ENCODE peak calls at places on chromosomes 1 and 21, in four cellular contexts. S is WERI-Rb-1, N is left ventricle myocardium inferior, O is IMR-90. A is an unnamed sample.

GRCh38 chr1:228989992-228990827 is 254.9 kb downstream of the RHOU start:
- DNase-seq in S (no peak), N (peak), O (no peak), A (no peak)

GRCh38 chr1:210001751-210002150 is 63.7 kb downstream of the SYT14 start:
- DNase-seq in S (no peak), N (no peak), O (no peak), A (no peak)

GRCh38 chr1:15848143-15848928 is 829 bp downstream of the SPEN start:
- DNase-seq in S (no peak), N (peak), O (peak), A (peak)

GRCh38 chr1:229885568-229886495 is 181.2 kb upstream of the GALNT2 start:
- DNase-seq in S (no peak), N (no peak), O (no peak), A (no peak)

GRCh38 chr1:169161512-169162194 is 55.2 kb downstream of the ATP1B1 start:
- DNase-seq in S (no peak), N (no peak), O (no peak), A (no peak)

GRCh38 chr1:152983234-152983633 is 647 bp upstream of the SPRR1A start:
- DNase-seq in S (peak), N (no peak), O (no peak), A (no peak)

GRCh38 chr21:45631540-45631939 is 12.0 kb upstream of the PCBP3 start:
- DNase-seq in S (no peak), N (no peak), O (no peak), A (no peak)

GRCh38 chr1:247845693-247846017 is 4.0 kb upstream of the OR11L1 start:
- DNase-seq in S (no peak), N (no peak), O (no peak), A (no peak)

GRCh38 chr1:218421531-218421930 is 76.4 kb downstream of the TGFB2 start:
- DNase-seq in S (no peak), N (no peak), O (no peak), A (no peak)

GRCh38 chr1:187977298-187977697 is 1148.5 kb downstream of the PLA2G4A start:
- DNase-seq in S (no peak), N (no peak), O (no peak), A (no peak)

GRCh38 chr1:197269053-197269452 is 1.0 kb downstream of the CRB1 start:
- DNase-seq in S (peak), N (no peak), O (no peak), A (no peak)

GRCh38 chr21:37758997-37759396 is 157.3 kb downstream of the KCNJ6 start:
- DNase-seq in S (peak), N (no peak), O (peak), A (peak)

GRCh38 chr1:200925821-200926220 is 31.1 kb downstream of the INAVA start:
- DNase-seq in S (no peak), N (no peak), O (peak), A (no peak)

GRCh38 chr1:64155285-64155684 is 48.1 kb upstream of the UBE2U start:
- DNase-seq in S (no peak), N (no peak), O (no peak), A (no peak)

GRCh38 chr1:60132985-60133673 is 59.6 kb upstream of the C1orf87 start:
- DNase-seq in S (no peak), N (no peak), O (peak), A (no peak)

GRCh38 chr1:85289207-85289847 is 12.9 kb upstream of the BCL10 start:
- DNase-seq in S (no peak), N (no peak), O (peak), A (no peak)

GRCh38 chr1:97603776-97604175 is 317.1 kb downstream of the DPYD start:
- DNase-seq in S (no peak), N (no peak), O (peak), A (no peak)

GRCh38 chr1:202069670-202070069 is 53.0 kb upstream of the GPR37L1 start:
- DNase-seq in S (peak), N (no peak), O (no peak), A (no peak)

GRCh38 chr1:203644661-203645510 is 18.3 kb downstream of the ATP2B4 start:
- DNase-seq in S (no peak), N (no peak), O (peak), A (no peak)

GRCh38 chr1:178818416-178818815 is 52.5 kb downstream of the ANGPTL1 start:
- DNase-seq in S (no peak), N (no peak), O (peak), A (no peak)

GRCh38 chr1:164780863-164781262 is 221.9 kb downstream of the PBX1 start:
- DNase-seq in S (no peak), N (peak), O (peak), A (no peak)

GRCh38 chr1:39933956-39934941 is 20.7 kb upstream of the MFSD2A start:
- DNase-seq in S (no peak), N (peak), O (peak), A (no peak)

GRCh38 chr21:29334717-29335428 is 36.2 kb downstream of the BACH1 start:
- DNase-seq in S (no peak), N (no peak), O (peak), A (no peak)

GRCh38 chr1:192140382-192140781 is 17.9 kb upstream of the RGS18 start:
- DNase-seq in S (no peak), N (no peak), O (peak), A (no peak)

GRCh38 chr1:180502361-180503273 is at the start of gene ACBD6:
- DNase-seq in S (peak), N (peak), O (peak), A (peak)

GRCh38 chr1:180503274-180503862 is 991 bp upstream of the ACBD6 start:
- DNase-seq in S (no peak), N (no peak), O (no peak), A (no peak)

GRCh38 chr1:180504186-180504585 is 1.8 kb upstream of the ACBD6 start:
- DNase-seq in S (no peak), N (no peak), O (peak), A (no peak)

GRCh38 chr1:180500689-180501088 is 1.7 kb downstream of the ACBD6 start:
- DNase-seq in S (no peak), N (no peak), O (no peak), A (no peak)

DNA sequence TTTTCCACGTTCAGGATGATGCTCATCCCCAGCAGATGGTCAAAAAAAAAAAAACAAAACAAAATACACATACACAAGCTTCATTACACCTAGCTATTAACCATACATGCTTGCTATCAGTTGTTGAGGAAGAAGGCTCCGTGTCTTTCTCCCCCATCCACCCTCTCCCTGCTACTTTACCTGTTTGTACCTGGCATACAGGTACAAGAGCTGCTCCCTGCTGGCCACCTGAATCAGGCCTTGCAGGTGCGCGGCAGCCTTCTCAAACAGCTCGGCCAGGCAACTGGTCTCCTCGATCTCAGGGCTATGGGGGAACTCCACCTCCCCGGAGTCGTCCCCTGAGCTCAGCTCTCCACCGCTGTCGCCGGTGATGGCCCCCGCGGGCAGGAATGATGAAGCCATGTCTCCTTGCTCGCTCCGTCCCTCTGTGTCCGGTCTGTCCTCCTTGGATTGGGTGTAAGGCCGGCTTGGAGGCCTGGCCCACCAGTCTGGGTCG is 464 bp downstream of the ACBD6 start:
- DNase-seq in S (no peak), N (no peak), O (no peak), A (no peak)
- TF ChIP-seq CTCF in S (no peak), N (no peak), O (no peak), A (no peak)

GRCh38 chr21:41954654-41955499 is 1.1 kb upstream of the C2CD2 start:
- DNase-seq in S (peak), N (no peak), O (no peak), A (no peak)

GRCh38 chr21:41955516-41955915 is 1.7 kb upstream of the C2CD2 start:
- DNase-seq in S (peak), N (no peak), O (no peak), A (no peak)

GRCh38 chr21:41953249-41953830 is 478 bp downstream of the C2CD2 start:
- DNase-seq in S (peak), N (peak), O (no peak), A (peak)

GRCh38 chr21:41952568-41953248 is 1.1 kb downstream of the C2CD2 start:
- DNase-seq in S (peak), N (no peak), O (peak), A (peak)

DNA sequence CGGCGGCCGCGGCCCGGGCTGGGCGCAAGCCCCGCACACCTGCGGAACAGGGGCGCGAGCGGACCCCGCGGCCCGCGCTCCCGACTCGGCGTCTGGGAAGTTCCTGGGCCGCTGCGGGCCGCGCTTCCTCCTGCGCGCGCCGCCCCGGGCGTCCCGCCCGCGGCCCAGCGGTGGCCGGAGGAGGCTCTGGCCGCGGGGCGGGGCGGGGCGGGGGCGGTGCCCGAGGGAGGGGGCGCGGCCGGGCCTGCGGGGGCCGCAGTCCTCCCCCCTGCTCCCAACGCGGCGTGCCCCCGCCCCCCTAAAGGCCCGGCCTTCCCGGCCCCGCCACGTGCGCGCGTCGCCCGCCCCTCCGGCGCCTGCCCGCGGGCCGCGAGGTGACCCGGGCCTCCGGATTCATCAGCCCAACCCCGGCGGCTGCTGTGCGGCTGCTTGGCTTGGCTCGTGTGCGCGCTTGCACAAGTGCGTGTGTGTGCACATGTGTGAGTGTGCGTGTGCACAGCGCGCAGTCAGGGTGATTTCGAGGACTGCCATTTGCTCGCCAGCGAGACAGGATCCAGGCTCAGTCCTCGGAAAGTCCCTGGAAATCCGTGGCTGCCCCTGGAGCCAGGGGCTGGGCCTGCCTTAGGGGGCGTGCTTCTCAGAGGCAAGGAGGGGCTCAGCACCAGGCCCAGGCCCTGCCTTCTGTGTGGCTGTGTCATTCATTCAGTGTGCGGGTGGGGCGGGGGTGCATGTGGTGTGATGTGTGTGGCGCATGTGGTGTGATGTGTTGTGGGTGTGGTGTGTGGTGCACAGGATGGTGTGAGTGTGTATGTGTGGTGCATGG is at the start of gene C2CD2:
- DNase-seq in S (peak), N (peak), O (peak), A (peak)
- TF ChIP-seq CTCF in S (peak), N (no peak), O (no peak), A (no peak)

DNA sequence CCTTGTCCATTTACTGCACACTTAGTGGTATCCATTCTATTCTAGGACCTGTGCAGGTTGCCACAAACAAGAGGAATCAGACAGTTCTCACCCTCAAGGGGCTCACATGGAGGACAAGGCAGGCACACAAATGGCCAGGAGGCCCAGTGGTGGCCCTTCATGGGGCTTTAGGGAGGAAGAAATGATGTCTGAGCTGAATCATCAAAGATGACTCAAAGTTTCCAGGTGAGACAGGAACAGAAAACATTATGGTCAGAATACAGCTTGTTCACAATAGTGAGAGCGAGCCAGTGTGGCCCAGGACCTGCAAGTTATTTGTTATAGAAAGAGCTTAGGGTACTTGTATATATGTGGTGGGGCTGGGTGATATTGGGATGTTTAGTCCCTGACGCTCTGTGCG is 26.4 kb downstream of the SHISAL2A start:
- DNase-seq in S (no peak), N (no peak), O (no peak), A (no peak)
- TF ChIP-seq CTCF in S (no peak), N (no peak), O (no peak), A (no peak)

GRCh38 chr1:156912310-156912709 is 8.1 kb upstream of the LRRC71 start:
- DNase-seq in S (no peak), N (no peak), O (no peak), A (no peak)

GRCh38 chr1:156909671-156910070 is 10.8 kb upstream of the LRRC71 start:
- DNase-seq in S (no peak), N (no peak), O (no peak), A (no peak)

GRCh38 chr1:156910309-156910782 is 10.1 kb upstream of the LRRC71 start:
- DNase-seq in S (peak), N (no peak), O (no peak), A (peak)

GRCh38 chr1:156912861-156913808 is 7.3 kb upstream of the LRRC71 start:
- DNase-seq in S (no peak), N (no peak), O (no peak), A (peak)

DNA sequence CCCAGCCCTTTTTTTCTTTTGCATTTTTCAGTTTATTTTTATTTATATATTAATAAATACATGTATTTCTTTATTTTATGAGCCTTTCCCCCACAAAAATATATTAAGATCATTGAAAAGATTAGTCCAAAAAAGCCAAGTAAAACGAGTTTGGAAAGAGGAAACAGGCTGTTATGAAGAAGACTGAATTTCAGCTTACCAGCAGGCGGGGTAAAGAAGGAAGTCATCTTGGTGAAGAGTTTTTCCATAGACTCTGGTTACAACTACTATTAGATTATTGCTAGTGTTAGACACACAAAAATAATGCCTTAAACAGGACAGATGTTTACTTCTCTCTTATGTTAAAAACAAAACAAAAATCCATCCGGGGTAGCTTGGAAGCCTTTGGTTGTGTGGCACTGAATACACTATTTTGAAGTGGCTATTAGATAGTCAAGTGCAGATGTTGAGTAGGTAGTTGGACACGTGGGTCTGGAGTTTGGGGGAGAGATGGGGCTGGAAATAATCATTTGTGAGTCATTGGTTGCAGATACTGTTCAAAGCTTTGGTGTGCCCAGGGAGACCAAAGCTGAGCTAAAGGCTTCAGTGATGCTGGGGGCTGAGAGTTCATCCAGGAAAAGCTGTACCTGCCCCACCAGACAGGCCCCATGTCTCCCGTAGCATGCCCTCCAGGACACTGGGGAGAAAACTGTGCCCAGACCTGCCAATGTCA is 8.7 kb upstream of the LRRC71 start:
- DNase-seq in S (no peak), N (no peak), O (no peak), A (no peak)
- TF ChIP-seq CTCF in S (no peak), N (no peak), O (no peak), A (no peak)

GRCh38 chr1:42946120-42947009 is 12.3 kb downstream of the SLC2A1 start:
- DNase-seq in S (no peak), N (no peak), O (no peak), A (no peak)

GRCh38 chr1:42944207-42944928 is 14.3 kb downstream of the SLC2A1 start:
- DNase-seq in S (no peak), N (peak), O (no peak), A (no peak)

GRCh38 chr1:42943728-42944127 is 14.9 kb downstream of the SLC2A1 start:
- DNase-seq in S (no peak), N (no peak), O (no peak), A (no peak)

GRCh38 chr1:42947137-42947536 is 11.5 kb downstream of the SLC2A1 start:
- DNase-seq in S (no peak), N (no peak), O (no peak), A (no peak)

DNA sequence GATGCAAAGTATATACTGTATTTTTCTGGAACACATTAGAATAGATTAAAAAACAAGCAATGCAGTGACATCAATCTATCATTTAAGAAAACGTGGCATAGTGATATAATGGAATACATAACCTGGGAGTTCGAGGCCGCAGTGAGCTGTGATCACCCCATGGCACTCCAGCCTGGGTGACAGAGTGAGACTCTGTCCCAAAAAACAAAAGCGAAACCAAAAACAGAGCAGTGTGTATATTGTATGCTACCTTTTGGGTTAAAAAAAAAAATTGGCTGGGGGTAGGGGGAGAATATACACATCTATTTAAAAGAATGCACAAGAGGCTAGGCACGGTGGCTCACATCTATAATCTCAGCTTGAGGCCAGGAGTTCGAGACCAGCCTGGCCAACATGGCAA is 13.5 kb downstream of the SLC2A1 start:
- DNase-seq in S (no peak), N (no peak), O (no peak), A (no peak)
- TF ChIP-seq CTCF in S (no peak), N (no peak), O (no peak), A (no peak)

DNA sequence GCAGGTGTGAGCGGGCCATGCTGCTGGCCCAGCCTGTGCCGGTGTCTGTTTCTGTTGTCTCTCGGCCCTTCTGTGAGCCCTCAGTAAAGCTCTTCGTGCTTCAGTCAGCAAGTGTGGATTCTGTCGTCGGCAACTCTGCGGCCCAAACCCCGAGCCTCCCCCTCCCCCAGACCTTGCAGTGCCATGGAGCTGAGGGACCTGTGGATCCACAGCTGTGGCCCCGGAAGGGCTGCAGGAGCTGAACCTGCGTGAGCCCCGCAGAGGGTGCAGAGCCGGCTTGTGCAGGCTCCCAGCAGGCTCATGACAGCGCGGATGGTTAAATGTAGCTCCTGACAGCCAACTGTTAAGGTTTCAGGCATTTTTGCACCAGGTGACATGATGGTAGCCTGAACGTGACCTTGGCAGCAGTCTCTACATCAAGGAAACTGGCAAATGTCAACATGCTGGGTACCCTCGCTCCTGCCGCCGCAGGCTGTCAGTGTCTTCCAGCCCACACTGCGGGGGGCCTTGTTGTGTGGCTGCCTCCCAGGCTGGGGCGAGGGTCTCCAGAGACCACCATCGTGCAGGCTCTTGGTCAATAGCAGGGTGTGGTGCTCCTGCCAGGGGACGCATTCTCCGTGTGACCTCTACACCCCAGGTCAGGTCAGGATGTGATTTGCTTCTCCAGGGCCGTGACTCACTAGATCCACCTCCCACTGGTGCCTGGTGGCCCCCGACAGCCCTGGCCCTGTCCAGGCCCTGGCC is 7.0 kb downstream of the LRRC3 start:
- DNase-seq in S (no peak), N (no peak), O (no peak), A (no peak)
- TF ChIP-seq CTCF in S (no peak), N (no peak), O (no peak), A (no peak)